ENCODE peak calls at places on chromosomes 13 and 19, in six cellular contexts. O is kidney tubule cell, M is left lobe of liver, J is heart right ventricle, F is NCI-H1105 treated with DMSO at 0.1 percent for 48 hours, B is cardiac muscle cell. Y is an unnamed sample.
A peak's percentile ranks its signal among the peaks of the same experiment; 100 is the strongest.

GRCh38 chr13:101700598-101700997 is 248.1 kb downstream of the ITGBL1 start:
- DNase-seq in O (no peak), M (no peak), J (peak; percentile 23), F (no peak), B (no peak), Y (no peak)

GRCh38 chr13:45674908-45675307 is 27.2 kb upstream of the CBY2 start:
- DNase-seq in O (peak; percentile 90), M (no peak), J (no peak), F (peak; percentile 9), B (peak; percentile 46), Y (no peak)

GRCh38 chr13:110458594-110459365 is 102.7 kb downstream of the RAB20 start:
- DNase-seq in O (no peak), M (no peak), J (no peak), F (no peak), B (no peak), Y (no peak)

GRCh38 chr13:46728777-46729176 is 68.2 kb downstream of the ESD start:
- DNase-seq in O (peak; percentile 23), M (no peak), J (no peak), F (no peak), B (no peak), Y (no peak)

GRCh38 chr13:113245858-113246791 is 36.7 kb downstream of the CUL4A start:
- DNase-seq in O (peak; percentile 18), M (no peak), J (no peak), F (no peak), B (no peak), Y (peak; percentile 50)

GRCh38 chr19:6362351-6362801 is 1.0 kb downstream of the CLPP start:
- DNase-seq in O (peak; percentile 25), M (no peak), J (no peak), F (no peak), B (no peak), Y (no peak)

GRCh38 chr13:110705356-110705825 is 525 bp downstream of the CARS2 start:
- DNase-seq in O (peak; percentile 9), M (no peak), J (no peak), F (no peak), B (no peak), Y (no peak)

GRCh38 chr19:39199025-39199424 is 2.3 kb downstream of the NCCRP1 start:
- DNase-seq in O (peak; percentile 80), M (no peak), J (no peak), F (no peak), B (peak; percentile 41), Y (no peak)

GRCh38 chr19:53463263-53463662 is 4.3 kb upstream of the ZNF813 start:
- DNase-seq in O (no peak), M (peak; percentile 48), J (peak; percentile 64), F (no peak), B (peak; percentile 12), Y (peak; percentile 39)

GRCh38 chr13:99124695-99125334 is 75.8 kb upstream of the UBAC2 start:
- DNase-seq in O (peak; percentile 9), M (no peak), J (no peak), F (no peak), B (no peak), Y (no peak)

GRCh38 chr19:48059331-48059730 is 15.5 kb upstream of the CABP5 start:
- DNase-seq in O (no peak), M (no peak), J (no peak), F (no peak), B (no peak), Y (no peak)

GRCh38 chr13:40503966-40504591 is 162.4 kb downstream of the FOXO1 start:
- DNase-seq in O (peak; percentile 99), M (peak; percentile 57), J (no peak), F (no peak), B (no peak), Y (no peak)

GRCh38 chr19:2167896-2168618 is 4.3 kb downstream of the DOT1L start:
- DNase-seq in O (peak; percentile 42), M (no peak), J (peak; percentile 85), F (no peak), B (peak; percentile 61), Y (peak; percentile 74)

GRCh38 chr13:110425444-110425780 is 118.3 kb downstream of the COL4A2 start:
- DNase-seq in O (no peak), M (no peak), J (no peak), F (no peak), B (no peak), Y (no peak)

GRCh38 chr19:19504754-19505668 is 10.3 kb downstream of the TSSK6 start:
- DNase-seq in O (no peak), M (no peak), J (no peak), F (no peak), B (no peak), Y (no peak)

GRCh38 chr13:57704031-57704430 is 72.5 kb downstream of the PCDH17 start:
- DNase-seq in O (no peak), M (no peak), J (no peak), F (no peak), B (no peak), Y (no peak)

GRCh38 chr13:75250526-75251183 is 231.3 kb downstream of the TBC1D4 start:
- DNase-seq in O (peak; percentile 47), M (no peak), J (peak; percentile 8), F (no peak), B (no peak), Y (no peak)

GRCh38 chr13:113418722-113419049 is 34.6 kb downstream of the ADPRHL1 start:
- DNase-seq in O (no peak), M (no peak), J (no peak), F (no peak), B (no peak), Y (no peak)

GRCh38 chr13:50589651-50590054 is 253.8 kb downstream of the DLEU7 start:
- DNase-seq in O (peak; percentile 78), M (no peak), J (no peak), F (no peak), B (no peak), Y (no peak)

GRCh38 chr19:46753420-46754155 is 7.3 kb upstream of the STRN4 start:
- DNase-seq in O (no peak), M (no peak), J (no peak), F (peak; percentile 84), B (peak; percentile 68), Y (peak; percentile 62)

GRCh38 chr19:18733196-18733647 is 49.7 kb downstream of the CRTC1 start:
- DNase-seq in O (no peak), M (no peak), J (no peak), F (peak; percentile 45), B (no peak), Y (no peak)

GRCh38 chr19:46611791-46612190 is 10.7 kb downstream of the CALM3 start:
- DNase-seq in O (no peak), M (no peak), J (no peak), F (no peak), B (no peak), Y (no peak)

GRCh38 chr13:19152403-19152802 is 29.2 kb downstream of the TUBA3C start:
- DNase-seq in O (no peak), M (no peak), J (no peak), F (no peak), B (no peak), Y (no peak)

GRCh38 chr19:58330458-58330857 is 3.7 kb downstream of the ZSCAN22 start:
- DNase-seq in O (peak; percentile 46), M (no peak), J (no peak), F (no peak), B (no peak), Y (no peak)

GRCh38 chr19:17766543-17767131 is 15.4 kb downstream of the FCHO1 start:
- DNase-seq in O (peak; percentile 87), M (peak; percentile 74), J (peak; percentile 70), F (peak; percentile 76), B (peak; percentile 88), Y (peak; percentile 83)

GRCh38 chr19:33508941-33509614 is 12.5 kb downstream of the PEPD start:
- DNase-seq in O (no peak), M (peak; percentile 78), J (no peak), F (no peak), B (no peak), Y (no peak)

GRCh38 chr19:45172173-45172572 is 5.9 kb downstream of the TRAPPC6A start:
- DNase-seq in O (no peak), M (no peak), J (no peak), F (no peak), B (no peak), Y (no peak)

GRCh38 chr13:28138012-28138755 is at the start of gene PAN3:
- DNase-seq in O (peak; percentile 92), M (peak; percentile 93), J (peak; percentile 93), F (peak; percentile 60), B (peak; percentile 94), Y (peak; percentile 91)